ENCODE peak calls at places on chromosomes 12 and 14, in nine cellular contexts. D is adipocyte; E is memory B cell; R is naive thymus-derived CD8-positive, alpha-beta T cell; O is IMR-90; U is fibroblast of lung; W is non-pigmented ciliary epithelial cell; Z is suprapubic skin; X is central memory CD4-positive, alpha-beta T cell. T is an unnamed sample.

GRCh38 chr14:88765130-88765529 is 27.6 kb downstream of the EML5 start:
- DNase-seq in D (peak), E (no peak), R (no peak), O (peak), U (peak), W (peak), Z (no peak), X (no peak), T (no peak)

GRCh38 chr12:25001311-25001710 is 52.4 kb upstream of the BCAT1 start:
- DNase-seq in D (no peak), E (no peak), R (no peak), O (peak), U (peak), W (no peak), Z (no peak), X (no peak), T (no peak)

GRCh38 chr12:6386038-6386437 is 2.1 kb downstream of the LTBR start:
- DNase-seq in D (no peak), E (no peak), R (no peak), O (no peak), U (no peak), W (no peak), Z (no peak), X (no peak), T (peak)

GRCh38 chr14:23119362-23120327 is 590 bp upstream of the CEBPE start:
- DNase-seq in D (no peak), E (peak), R (peak), O (no peak), U (no peak), W (no peak), Z (no peak), X (peak), T (no peak)

GRCh38 chr12:121634836-121635235 is 8.5 kb downstream of the ORAI1 start:
- DNase-seq in D (no peak), E (no peak), R (no peak), O (no peak), U (no peak), W (no peak), Z (no peak), X (no peak), T (no peak)

GRCh38 chr12:115440438-115440837 is 756.5 kb upstream of the TBX3 start:
- DNase-seq in D (peak), E (no peak), R (no peak), O (peak), U (peak), W (peak), Z (no peak), X (no peak), T (peak)

GRCh38 chr14:99394602-99395001 is 86.1 kb downstream of the SETD3 start:
- DNase-seq in D (no peak), E (no peak), R (no peak), O (no peak), U (no peak), W (no peak), Z (no peak), X (no peak), T (no peak)

GRCh38 chr12:69239922-69240624 is 704 bp downstream of the CPSF6 start:
- DNase-seq in D (peak), E (peak), R (peak), O (peak), U (peak), W (no peak), Z (peak), X (peak), T (peak)

GRCh38 chr12:95582230-95583058 is 31.2 kb upstream of the USP44 start:
- DNase-seq in D (peak), E (no peak), R (no peak), O (peak), U (peak), W (peak), Z (no peak), X (no peak), T (no peak)

GRCh38 chr14:61452452-61452851 is 131.1 kb downstream of the PRKCH start:
- DNase-seq in D (no peak), E (no peak), R (no peak), O (no peak), U (no peak), W (no peak), Z (no peak), X (peak), T (no peak)

GRCh38 chr12:125643055-125643454 is 577.8 kb downstream of the AACS start:
- DNase-seq in D (no peak), E (no peak), R (no peak), O (no peak), U (no peak), W (no peak), Z (no peak), X (no peak), T (no peak)

GRCh38 chr14:76976623-76977005 is 51.9 kb downstream of the IRF2BPL start:
- DNase-seq in D (no peak), E (no peak), R (no peak), O (no peak), U (no peak), W (no peak), Z (no peak), X (no peak), T (no peak)

GRCh38 chr14:75126121-75126544 is 715 bp downstream of the NEK9 start:
- DNase-seq in D (no peak), E (peak), R (no peak), O (no peak), U (peak), W (no peak), Z (no peak), X (peak), T (no peak)

GRCh38 chr12:101040936-101041335 is 169.1 kb downstream of the SLC5A8 start:
- DNase-seq in D (no peak), E (no peak), R (no peak), O (no peak), U (peak), W (no peak), Z (no peak), X (no peak), T (no peak)

GRCh38 chr12:68350753-68351152 is 18.6 kb upstream of the MDM1 start:
- DNase-seq in D (peak), E (no peak), R (no peak), O (peak), U (peak), W (no peak), Z (no peak), X (no peak), T (no peak)

GRCh38 chr12:122046145-122046544 is 24.5 kb downstream of the BCL7A start:
- DNase-seq in D (no peak), E (no peak), R (no peak), O (no peak), U (no peak), W (no peak), Z (no peak), X (no peak), T (no peak)

GRCh38 chr14:21699551-21699950 is 25.9 kb upstream of the OR4E1 start:
- DNase-seq in D (no peak), E (no peak), R (no peak), O (no peak), U (no peak), W (no peak), Z (no peak), X (no peak), T (no peak)

GRCh38 chr12:4025420-4026358 is 152.5 kb upstream of the PARP11 start:
- DNase-seq in D (no peak), E (no peak), R (no peak), O (no peak), U (no peak), W (no peak), Z (no peak), X (no peak), T (no peak)

GRCh38 chr12:28540324-28540714 is 350.1 kb downstream of the CCDC91 start:
- DNase-seq in D (no peak), E (no peak), R (no peak), O (no peak), U (peak), W (no peak), Z (no peak), X (no peak), T (no peak)

GRCh38 chr14:49944501-49944900 is 51.6 kb downstream of the ARF6 start:
- DNase-seq in D (no peak), E (no peak), R (no peak), O (no peak), U (no peak), W (no peak), Z (no peak), X (no peak), T (no peak)

T was measured in cardiac septum.